ENCODE peak calls at places on chromosomes 6 and 20, in eight cellular contexts. One of them, this sample, is unnamed.

GRCh38 chr6:124560836-124561585 is 401.2 kb upstream of the RNF217 start:
- DNase-seq in kidney tubule cell: no peak
- DNase-seq in transverse colon: no peak
- DNase-seq in ELF-1: no peak
- DNase-seq in EL: no peak
- DNase-seq in stimulated activated CD8-positive, alpha-beta memory T cell treated with anti-CD3 and anti-CD28 coated beads, Interleukin-4, amount 100 ng/mL, for 1 hour: no peak
- DNase-seq in progenitor cell of endocrine pancreas: no peak
- DNase-seq in activated naive CD4-positive, alpha-beta T cell treated with anti-CD3 and anti-CD28 coated beads, Interleukin-2, amount 50 U/mL, for 16 hours: no peak
- DNase-seq in this sample: no peak

GRCh38 chr20:11394145-11394833 is 523.4 kb upstream of the BTBD3 start:
- DNase-seq in transverse colon: no peak
- DNase-seq in ELF-1: no peak
- DNase-seq in EL: peak
- DNase-seq in kidney tubule cell: peak
- DNase-seq in stimulated activated CD8-positive, alpha-beta memory T cell treated with anti-CD3 and anti-CD28 coated beads, Interleukin-4, amount 100 ng/mL, for 1 hour: no peak
- DNase-seq in activated naive CD4-positive, alpha-beta T cell treated with anti-CD3 and anti-CD28 coated beads, Interleukin-2, amount 50 U/mL, for 16 hours: no peak
- DNase-seq in progenitor cell of endocrine pancreas: no peak
- DNase-seq in this sample: no peak

GRCh38 chr20:41191562-41192500 is 54.5 kb downstream of the PLCG1 start:
- DNase-seq in ELF-1: no peak
- DNase-seq in activated naive CD4-positive, alpha-beta T cell treated with anti-CD3 and anti-CD28 coated beads, Interleukin-2, amount 50 U/mL, for 16 hours: no peak
- DNase-seq in kidney tubule cell: no peak
- DNase-seq in progenitor cell of endocrine pancreas: no peak
- DNase-seq in transverse colon: no peak
- DNase-seq in EL: no peak
- DNase-seq in stimulated activated CD8-positive, alpha-beta memory T cell treated with anti-CD3 and anti-CD28 coated beads, Interleukin-4, amount 100 ng/mL, for 1 hour: no peak
- DNase-seq in this sample: no peak

GRCh38 chr6:162471842-162472241 is 255.7 kb downstream of the PRKN start:
- DNase-seq in stimulated activated CD8-positive, alpha-beta memory T cell treated with anti-CD3 and anti-CD28 coated beads, Interleukin-4, amount 100 ng/mL, for 1 hour: no peak
- DNase-seq in kidney tubule cell: no peak
- DNase-seq in ELF-1: no peak
- DNase-seq in EL: no peak
- DNase-seq in activated naive CD4-positive, alpha-beta T cell treated with anti-CD3 and anti-CD28 coated beads, Interleukin-2, amount 50 U/mL, for 16 hours: no peak
- DNase-seq in progenitor cell of endocrine pancreas: no peak
- DNase-seq in transverse colon: no peak
- DNase-seq in this sample: no peak

GRCh38 chr6:164037165-164037564 is 622.6 kb downstream of the QKI start:
- DNase-seq in stimulated activated CD8-positive, alpha-beta memory T cell treated with anti-CD3 and anti-CD28 coated beads, Interleukin-4, amount 100 ng/mL, for 1 hour: no peak
- DNase-seq in transverse colon: no peak
- DNase-seq in kidney tubule cell: no peak
- DNase-seq in progenitor cell of endocrine pancreas: no peak
- DNase-seq in ELF-1: no peak
- DNase-seq in EL: no peak
- DNase-seq in activated naive CD4-positive, alpha-beta T cell treated with anti-CD3 and anti-CD28 coated beads, Interleukin-2, amount 50 U/mL, for 16 hours: no peak
- DNase-seq in this sample: no peak

GRCh38 chr20:1992359-1992758 is 1.5 kb downstream of the PDYN start:
- DNase-seq in kidney tubule cell: no peak
- DNase-seq in ELF-1: no peak
- DNase-seq in progenitor cell of endocrine pancreas: no peak
- DNase-seq in EL: no peak
- DNase-seq in transverse colon: no peak
- DNase-seq in activated naive CD4-positive, alpha-beta T cell treated with anti-CD3 and anti-CD28 coated beads, Interleukin-2, amount 50 U/mL, for 16 hours: no peak
- DNase-seq in stimulated activated CD8-positive, alpha-beta memory T cell treated with anti-CD3 and anti-CD28 coated beads, Interleukin-4, amount 100 ng/mL, for 1 hour: no peak
- DNase-seq in this sample: no peak

GRCh38 chr6:139699335-139699734 is 324.9 kb upstream of the CITED2 start:
- DNase-seq in ELF-1: no peak
- DNase-seq in progenitor cell of endocrine pancreas: no peak
- DNase-seq in transverse colon: no peak
- DNase-seq in activated naive CD4-positive, alpha-beta T cell treated with anti-CD3 and anti-CD28 coated beads, Interleukin-2, amount 50 U/mL, for 16 hours: no peak
- DNase-seq in EL: peak
- DNase-seq in kidney tubule cell: peak
- DNase-seq in stimulated activated CD8-positive, alpha-beta memory T cell treated with anti-CD3 and anti-CD28 coated beads, Interleukin-4, amount 100 ng/mL, for 1 hour: no peak
- DNase-seq in this sample: no peak

GRCh38 chr6:108452725-108453195 is 108.0 kb upstream of the FOXO3 start:
- DNase-seq in kidney tubule cell: no peak
- DNase-seq in transverse colon: no peak
- DNase-seq in EL: no peak
- DNase-seq in ELF-1: peak
- DNase-seq in stimulated activated CD8-positive, alpha-beta memory T cell treated with anti-CD3 and anti-CD28 coated beads, Interleukin-4, amount 100 ng/mL, for 1 hour: no peak
- DNase-seq in progenitor cell of endocrine pancreas: no peak
- DNase-seq in activated naive CD4-positive, alpha-beta T cell treated with anti-CD3 and anti-CD28 coated beads, Interleukin-2, amount 50 U/mL, for 16 hours: no peak
- DNase-seq in this sample: no peak

GRCh38 chr6:30875244-30876038 is 8.9 kb upstream of the DDR1 start:
- DNase-seq in stimulated activated CD8-positive, alpha-beta memory T cell treated with anti-CD3 and anti-CD28 coated beads, Interleukin-4, amount 100 ng/mL, for 1 hour: no peak
- DNase-seq in kidney tubule cell: no peak
- DNase-seq in progenitor cell of endocrine pancreas: no peak
- DNase-seq in EL: no peak
- DNase-seq in transverse colon: no peak
- DNase-seq in activated naive CD4-positive, alpha-beta T cell treated with anti-CD3 and anti-CD28 coated beads, Interleukin-2, amount 50 U/mL, for 16 hours: no peak
- DNase-seq in ELF-1: peak
- DNase-seq in this sample: no peak

GRCh38 chr20:25269057-25269832 is 21.4 kb downstream of the PYGB start:
- DNase-seq in activated naive CD4-positive, alpha-beta T cell treated with anti-CD3 and anti-CD28 coated beads, Interleukin-2, amount 50 U/mL, for 16 hours: no peak
- DNase-seq in EL: no peak
- DNase-seq in kidney tubule cell: no peak
- DNase-seq in ELF-1: no peak
- DNase-seq in progenitor cell of endocrine pancreas: no peak
- DNase-seq in stimulated activated CD8-positive, alpha-beta memory T cell treated with anti-CD3 and anti-CD28 coated beads, Interleukin-4, amount 100 ng/mL, for 1 hour: no peak
- DNase-seq in transverse colon: no peak
- DNase-seq in this sample: peak

GRCh38 chr6:46105568-46105967 is 24.2 kb upstream of the ENPP4 start:
- DNase-seq in kidney tubule cell: no peak
- DNase-seq in activated naive CD4-positive, alpha-beta T cell treated with anti-CD3 and anti-CD28 coated beads, Interleukin-2, amount 50 U/mL, for 16 hours: no peak
- DNase-seq in progenitor cell of endocrine pancreas: no peak
- DNase-seq in transverse colon: no peak
- DNase-seq in stimulated activated CD8-positive, alpha-beta memory T cell treated with anti-CD3 and anti-CD28 coated beads, Interleukin-4, amount 100 ng/mL, for 1 hour: no peak
- DNase-seq in ELF-1: no peak
- DNase-seq in EL: no peak
- DNase-seq in this sample: no peak

GRCh38 chr20:6420336-6420735 is 297.5 kb upstream of the FERMT1 start:
- DNase-seq in stimulated activated CD8-positive, alpha-beta memory T cell treated with anti-CD3 and anti-CD28 coated beads, Interleukin-4, amount 100 ng/mL, for 1 hour: no peak
- DNase-seq in activated naive CD4-positive, alpha-beta T cell treated with anti-CD3 and anti-CD28 coated beads, Interleukin-2, amount 50 U/mL, for 16 hours: no peak
- DNase-seq in EL: no peak
- DNase-seq in kidney tubule cell: no peak
- DNase-seq in ELF-1: no peak
- DNase-seq in transverse colon: no peak
- DNase-seq in progenitor cell of endocrine pancreas: no peak
- DNase-seq in this sample: no peak

GRCh38 chr6:21733311-21733710 is 139.8 kb downstream of the SOX4 start:
- DNase-seq in activated naive CD4-positive, alpha-beta T cell treated with anti-CD3 and anti-CD28 coated beads, Interleukin-2, amount 50 U/mL, for 16 hours: no peak
- DNase-seq in stimulated activated CD8-positive, alpha-beta memory T cell treated with anti-CD3 and anti-CD28 coated beads, Interleukin-4, amount 100 ng/mL, for 1 hour: no peak
- DNase-seq in transverse colon: no peak
- DNase-seq in progenitor cell of endocrine pancreas: no peak
- DNase-seq in kidney tubule cell: peak
- DNase-seq in ELF-1: no peak
- DNase-seq in EL: no peak
- DNase-seq in this sample: no peak